ENCODE peak calls at places on chromosomes 16 and 17, in ten cellular contexts. N is mucosa of descending colon; C is astrocyte of the hippocampus; R is NCI-H187; B is stimulated activated CD4-positive, alpha-beta T cell treated with anti-CD3 and anti-CD28 coated beads, Interleukin-1b, Interleukin-23, amount 100 ng/mL, for 1 hour; G is activated effector memory CD4-positive, alpha-beta T cell treated with anti-CD3 and anti-CD28 coated beads, Interleukin-2, amount 50 U/mL, for 16 hours; T is amniotic stem cell; V is mesenchymal stem cell; F is OCI-LY7; S is amygdala. J is an unnamed sample.

GRCh38 chr17:6420173-6420641 is 14.7 kb downstream of the AIPL1 start:
- DNase-seq in N (peak), G (no peak), C (peak), F (no peak), T (no peak), S (no peak), R (peak), B (no peak), V (no peak), J (peak)

GRCh38 chr16:85296859-85297698 is 184.8 kb upstream of the CIBAR2 start:
- DNase-seq in B (peak), F (peak), V (peak), G (peak), N (peak), S (no peak), T (no peak), C (peak), R (no peak), J (peak)

GRCh38 chr16:23837553-23838308 is 1.9 kb downstream of the PRKCB start:
- DNase-seq in B (no peak), G (no peak), C (no peak), S (no peak), F (peak), R (no peak), N (no peak), V (no peak), T (no peak), J (peak)

GRCh38 chr17:17693253-17693954 is 12.1 kb downstream of the RAI1 start:
- DNase-seq in T (no peak), C (peak), G (no peak), B (no peak), R (peak), F (no peak), N (peak), V (peak), S (no peak), J (peak)

GRCh38 chr17:81511550-81511799 is 1.1 kb downstream of the ACTG1 start:
- DNase-seq in B (no peak), G (no peak), T (no peak), C (no peak), S (no peak), F (no peak), N (no peak), V (no peak), R (no peak), J (no peak)

GRCh38 chr17:59561042-59561441 is 4.4 kb upstream of the DHX40 start:
- DNase-seq in T (no peak), C (no peak), V (peak), G (no peak), F (peak), B (no peak), R (no peak), S (no peak), N (no peak), J (no peak)

GRCh38 chr16:340370-341091 is 12.0 kb downstream of the AXIN1 start:
- DNase-seq in T (no peak), B (no peak), C (no peak), F (no peak), R (no peak), V (no peak), S (no peak), N (no peak), G (no peak), J (peak)

GRCh38 chr16:52825882-52826281 is 226.8 kb downstream of the CHD9NB start:
- DNase-seq in C (peak), V (peak), B (no peak), R (peak), F (no peak), T (no peak), N (no peak), G (no peak), S (no peak), J (no peak)

GRCh38 chr16:6160871-6161270 is 1063.3 kb upstream of the EEF2KMT start:
- DNase-seq in C (peak), S (no peak), B (no peak), F (no peak), R (no peak), N (no peak), G (no peak), T (no peak), V (no peak), J (no peak)

GRCh38 chr17:60231234-60231633 is 81.5 kb downstream of the CA4 start:
- DNase-seq in C (peak), R (no peak), N (no peak), B (no peak), V (peak), F (peak), T (no peak), S (no peak), G (no peak), J (peak)

GRCh38 chr17:42679001-42679491 is 2.3 kb upstream of the PLEKHH3 start:
- DNase-seq in F (peak), R (peak), C (peak), G (peak), N (peak), S (no peak), T (no peak), V (peak), B (no peak), J (peak)

GRCh38 chr17:6755731-6756184 is at the start of gene XAF1:
- DNase-seq in F (peak), T (no peak), S (no peak), N (peak), B (no peak), C (peak), V (peak), R (no peak), G (peak), J (peak)

GRCh38 chr17:16286947-16287562 is 66.2 kb downstream of the CENPV start:
- DNase-seq in G (no peak), F (peak), R (no peak), C (no peak), V (no peak), S (no peak), T (no peak), N (peak), B (no peak), J (peak)

GRCh38 chr16:4426021-4426684 is 485 bp downstream of the DNAJA3 start:
- DNase-seq in B (no peak), R (no peak), V (no peak), N (no peak), C (no peak), T (no peak), S (no peak), G (no peak), F (peak), J (peak)

GRCh38 chr17:74631468-74632195 is 8.1 kb upstream of the CD300E start:
- DNase-seq in C (no peak), B (no peak), R (no peak), T (no peak), S (no peak), G (no peak), N (no peak), F (peak), V (peak), J (no peak)

GRCh38 chr16:47657977-47658376 is 196.8 kb downstream of the PHKB start:
- DNase-seq in F (no peak), R (no peak), B (no peak), V (no peak), N (no peak), G (no peak), C (no peak), S (no peak), T (no peak), J (peak)

GRCh38 chr17:58072862-58073261 is 10.4 kb upstream of the DYNLL2 start:
- DNase-seq in V (no peak), C (no peak), G (no peak), B (no peak), R (no peak), F (no peak), S (no peak), T (no peak), N (no peak), J (no peak)

GRCh38 chr17:75842963-75843576 is 1.1 kb downstream of the UNC13D start:
- DNase-seq in C (no peak), G (peak), S (no peak), T (no peak), F (no peak), N (no peak), R (no peak), V (no peak), B (no peak), J (peak)

GRCh38 chr16:67304006-67304405 is 22.5 kb downstream of the KCTD19 start:
- DNase-seq in N (no peak), G (no peak), V (no peak), S (no peak), F (no peak), T (no peak), R (no peak), C (peak), B (no peak), J (peak)

J was measured in osteoblast.